ENCODE peak calls at places on chromosome 10, in nine cellular contexts. U is stimulated activated naive B cell treated with anti-CD40 and anti-IgM and Interleukin-4, amounts not matched to agents 10 μg/mL and 1 μg/mL and 100 μg/mL, for 72 hours; E is nephron progenitor cell; V is GF-D8; Y is astrocyte; H is RWPE1; Q is choroid plexus epithelial cell; A is CD8-positive, alpha-beta T cell; Z is effector memory CD8-positive, alpha-beta T cell. J is an unnamed sample.

GRCh38 chr10:132438091-132439024 is 41.4 kb downstream of the PWWP2B start:
- DNase-seq in H (no peak), U (no peak), Z (no peak), E (no peak), Q (no peak), A (no peak), Y (no peak), V (no peak), J (no peak)

GRCh38 chr10:113111900-113112853 is 162.1 kb downstream of the TCF7L2 start:
- DNase-seq in V (no peak), Y (no peak), H (peak), Q (peak), U (no peak), E (no peak), Z (no peak), A (no peak), J (no peak)

GRCh38 chr10:30430544-30431298 is 3.3 kb upstream of the MAP3K8 start:
- DNase-seq in Z (no peak), E (no peak), Q (peak), Y (no peak), U (no peak), H (no peak), A (no peak), V (no peak), J (no peak)

GRCh38 chr10:106479619-106480018 is 684.9 kb downstream of the SORCS1 start:
- DNase-seq in Z (no peak), Y (peak), H (no peak), U (no peak), E (no peak), A (no peak), V (no peak), Q (no peak), J (no peak)

GRCh38 chr10:85008493-85009181 is 680.2 kb downstream of the CCSER2 start:
- DNase-seq in Z (no peak), Y (no peak), A (no peak), Q (no peak), V (no peak), E (no peak), H (no peak), U (no peak), J (no peak)

GRCh38 chr10:100359030-100359432 is 12.0 kb downstream of the SCD start:
- DNase-seq in E (no peak), Q (no peak), Y (no peak), V (no peak), Z (no peak), U (no peak), A (no peak), H (no peak), J (no peak)

GRCh38 chr10:99560277-99561126 is 27.8 kb downstream of the NKX2-3 start:
- DNase-seq in H (peak), U (no peak), V (no peak), A (peak), Y (no peak), E (peak), Q (peak), Z (peak), J (peak)

GRCh38 chr10:92052088-92052487 is 128.5 kb downstream of the BTAF1 start:
- DNase-seq in V (no peak), Q (no peak), A (no peak), Y (no peak), H (no peak), Z (no peak), E (no peak), U (no peak), J (no peak)

GRCh38 chr10:1171586-1171985 is 115.4 kb downstream of the WDR37 start:
- DNase-seq in E (no peak), U (no peak), A (no peak), Q (no peak), Z (no peak), H (no peak), Y (no peak), V (no peak), J (no peak)

GRCh38 chr10:75398630-75399460 is 2.7 kb downstream of the ZNF503 start:
- DNase-seq in Y (no peak), Z (no peak), U (no peak), V (no peak), A (no peak), Q (no peak), H (no peak), E (peak), J (no peak)

GRCh38 chr10:133183646-133184378 is 23.8 kb downstream of the KNDC1 start:
- DNase-seq in U (no peak), H (no peak), V (no peak), Q (no peak), E (no peak), Y (no peak), A (no peak), Z (no peak), J (no peak)

GRCh38 chr10:128929905-128930304 is 537.1 kb upstream of the MGMT start:
- DNase-seq in U (no peak), Q (no peak), Z (no peak), A (no peak), Y (no peak), V (no peak), E (no peak), H (no peak), J (no peak)